ENCODE peak calls at places on chromosomes 7 and 10, in four cellular contexts. D is HCT116, F is GM23248, J is MM.1S. C is an unnamed sample.

GRCh38 chr7:148697950-148698396 is 730 bp upstream of the CUL1 start:
- DNase-seq in D (no peak), F (peak; percentile 38), J (peak; percentile 48), C (no peak)

GRCh38 chr10:130079614-130080460 is 30.8 kb downstream of the C10orf143 start:
- DNase-seq in D (no peak), F (no peak), J (no peak), C (no peak)

GRCh38 chr10:43644252-43644651 is 4.4 kb downstream of the ZNF32 start:
- DNase-seq in D (no peak), F (peak; percentile 33), J (no peak), C (no peak)

GRCh38 chr10:92891885-92892705 is 43.8 kb downstream of the EXOC6 start:
- DNase-seq in D (peak; percentile 96), F (peak; percentile 73), J (no peak), C (no peak)

GRCh38 chr10:35335133-35335532 is 1.2 kb upstream of the CCNY start:
- DNase-seq in D (no peak), F (peak; percentile 47), J (no peak), C (no peak)

GRCh38 chr10:26448706-26449435 is 10.7 kb downstream of the APBB1IP start:
- DNase-seq in D (no peak), F (no peak), J (peak; percentile 68), C (peak; percentile 97)

GRCh38 chr7:142811154-142811737 is 40.5 kb downstream of the PRSS2 start:
- DNase-seq in D (peak; percentile 39), F (peak; percentile 71), J (peak; percentile 84), C (peak; percentile 85)

GRCh38 chr7:126401918-126402317 is 850.8 kb downstream of the GRM8 start:
- DNase-seq in D (no peak), F (no peak), J (no peak), C (no peak)

GRCh38 chr10:114714281-114714741 is 56.2 kb upstream of the ABLIM1 start:
- DNase-seq in D (no peak), F (peak; percentile 74), J (no peak), C (no peak)

GRCh38 chr7:33836797-33837355 is 68.5 kb upstream of the BMPER start:
- DNase-seq in D (peak; percentile 46), F (no peak), J (peak; percentile 28), C (peak; percentile 13)

GRCh38 chr10:22369433-22370072 is 24.3 kb downstream of the SPAG6 start:
- DNase-seq in D (peak; percentile 10), F (peak; percentile 29), J (no peak), C (no peak)

GRCh38 chr7:111728635-111728995 is 166.3 kb upstream of the IMMP2L start:
- DNase-seq in D (no peak), F (no peak), J (no peak), C (no peak)

GRCh38 chr10:114815751-114816150 is 5.8 kb upstream of the FHIP2A start:
- DNase-seq in D (no peak), F (peak; percentile 30), J (no peak), C (no peak)

GRCh38 chr10:132403511-132404168 is 6.6 kb downstream of the PWWP2B start:
- DNase-seq in D (no peak), F (no peak), J (no peak), C (no peak)

GRCh38 chr7:117225536-117225935 is 97.3 kb downstream of the WNT2 start:
- DNase-seq in D (no peak), F (no peak), J (no peak), C (no peak)

GRCh38 chr7:65295409-65295808 is 78.2 kb upstream of the ZNF92 start:
- DNase-seq in D (no peak), F (no peak), J (no peak), C (no peak)

GRCh38 chr7:102872460-102872859 is 40.3 kb upstream of the LRRC17 start:
- DNase-seq in D (no peak), F (peak; percentile 98), J (no peak), C (no peak)

GRCh38 chr7:157743781-157744525 is 407.1 kb downstream of the DNAJB6 start:
- DNase-seq in D (no peak), F (no peak), J (no peak), C (no peak)

GRCh38 chr10:24339387-24339786 is 130.4 kb downstream of the KIAA1217 start:
- DNase-seq in D (no peak), F (no peak), J (no peak), C (no peak)

GRCh38 chr7:4809091-4809591 is 33.7 kb downstream of the AP5Z1 start:
- DNase-seq in D (no peak), F (no peak), J (no peak), C (no peak)

GRCh38 chr10:133388265-133388972 is 5.5 kb upstream of the MTG1 start:
- DNase-seq in D (no peak), F (no peak), J (peak; percentile 54), C (peak; percentile 74)

GRCh38 chr7:30702200-30702599 is 19.9 kb upstream of the CRHR2 start:
- DNase-seq in D (no peak), F (no peak), J (no peak), C (peak; percentile 30)

GRCh38 chr10:132185601-132186487 is 904 bp upstream of the DPYSL4 start:
- DNase-seq in D (peak; percentile 7), F (peak; percentile 59), J (no peak), C (no peak)

GRCh38 chr7:45681596-45682357 is 107.6 kb downstream of the ADCY1 start:
- DNase-seq in D (no peak), F (no peak), J (no peak), C (no peak)

GRCh38 chr10:61606971-61607907 is 55.5 kb upstream of the CABCOCO1 start:
- DNase-seq in D (peak; percentile 19), F (peak; percentile 47), J (no peak), C (peak; percentile 11)

GRCh38 chr10:113126506-113127192 is 176.6 kb downstream of the TCF7L2 start:
- DNase-seq in D (no peak), F (peak; percentile 95), J (no peak), C (no peak)

GRCh38 chr10:78664929-78665525 is 403.7 kb upstream of the ZMIZ1 start:
- DNase-seq in D (peak; percentile 48), F (peak; percentile 41), J (peak; percentile 19), C (peak; percentile 37)

GRCh38 chr7:158494162-158494586 is 93.4 kb downstream of the PTPRN2 start:
- DNase-seq in D (no peak), F (no peak), J (no peak), C (peak; percentile 50)

GRCh38 chr10:102782698-102783540 is 39.2 kb downstream of the WBP1L start:
- DNase-seq in D (no peak), F (peak; percentile 93), J (no peak), C (no peak)

GRCh38 chr7:13903997-13904396 is 85.5 kb downstream of the ETV1 start:
- DNase-seq in D (no peak), F (peak; percentile 77), J (no peak), C (no peak)

GRCh38 chr10:30436688-30437038 is 2.7 kb downstream of the MAP3K8 start:
- DNase-seq in D (no peak), F (peak; percentile 52), J (peak; percentile 35), C (no peak)

GRCh38 chr10:52400564-52400963 is 86.5 kb downstream of the DKK1 start:
- DNase-seq in D (no peak), F (peak; percentile 15), J (peak; percentile 77), C (no peak)

GRCh38 chr7:860149-860548 is 16.2 kb upstream of the GET4 start:
- DNase-seq in D (no peak), F (no peak), J (no peak), C (no peak)

GRCh38 chr7:859368-860030 is 16.9 kb upstream of the GET4 start:
- DNase-seq in D (no peak), F (no peak), J (no peak), C (no peak)

GRCh38 chr7:863106-863505 is 13.2 kb upstream of the GET4 start:
- DNase-seq in D (no peak), F (no peak), J (no peak), C (no peak)

GRCh38 chr7:861222-861621 is 15.1 kb upstream of the GET4 start:
- DNase-seq in D (no peak), F (no peak), J (no peak), C (no peak)

DNA sequence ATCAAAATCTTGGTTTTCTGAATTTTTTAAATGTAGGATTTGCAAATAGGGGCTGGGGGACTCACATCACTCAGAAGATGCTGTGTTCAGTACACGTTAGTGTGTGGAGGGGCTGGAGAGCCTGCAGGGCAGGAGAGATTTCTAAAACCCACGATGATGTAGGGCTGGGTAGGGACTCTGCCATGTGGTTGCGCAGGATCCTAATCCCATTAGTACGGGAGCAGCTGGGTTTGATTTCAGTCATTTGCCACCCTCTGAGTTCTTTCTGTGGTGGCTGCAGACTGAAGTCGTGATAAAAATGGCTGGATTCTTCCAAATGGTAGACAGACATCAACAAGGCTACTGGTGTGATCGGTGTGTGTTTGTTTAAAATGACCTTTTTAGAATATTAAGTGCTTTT is 14.2 kb upstream of the GET4 start:
- DNase-seq in D (no peak), F (no peak), J (no peak), C (no peak)
- H3K4me1 ChIP-seq in D (no peaks in the 10 kb centered on the region), F (peaks cover 5% of the 10 kb centered on the region), J (no peaks in the 10 kb centered on the region), C (no peaks in the 10 kb centered on the region)

GRCh38 chr10:95688648-95689047 is 5.1 kb downstream of the TCTN3 start:
- DNase-seq in D (no peak), F (no peak), J (no peak), C (peak; percentile 11)
- TF ChIP-seq EZH2phosphoT487 in D (no peak), F (no peak), J (no peak), C (no peak)

DNA sequence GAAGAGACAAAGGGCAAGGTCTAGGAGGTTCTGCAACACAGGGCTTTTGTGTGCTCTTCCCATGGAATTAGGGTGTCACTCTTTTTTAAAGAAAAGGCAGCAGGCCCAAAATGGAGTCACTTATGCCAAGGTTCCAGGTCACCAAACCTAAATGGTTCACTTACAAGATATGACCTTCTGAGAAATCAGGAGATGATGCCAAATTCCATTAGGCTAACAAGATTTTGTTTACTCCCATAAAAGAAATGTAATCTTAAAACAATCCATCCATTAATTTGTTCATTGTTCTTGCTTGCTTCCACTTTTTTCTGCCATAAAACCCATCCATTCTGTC is 158.1 kb downstream of the SNX13 start:
- DNase-seq in D (no peak), F (no peak), J (no peak), C (no peak)
- H3K4me1 ChIP-seq in D (peaks cover 2% of the 10 kb centered on the region), F (no peaks in the 10 kb centered on the region), J (no peaks in the 10 kb centered on the region), C (no peaks in the 10 kb centered on the region)

GRCh38 chr7:84412161-84412969 is 217.8 kb upstream of the SEMA3A start:
- DNase-seq in D (peak; percentile 83), F (peak; percentile 92), J (no peak), C (no peak)
- TF ChIP-seq EZH2phosphoT487 in D (no peak), F (no peak), J (no peak), C (no peak)

DNA sequence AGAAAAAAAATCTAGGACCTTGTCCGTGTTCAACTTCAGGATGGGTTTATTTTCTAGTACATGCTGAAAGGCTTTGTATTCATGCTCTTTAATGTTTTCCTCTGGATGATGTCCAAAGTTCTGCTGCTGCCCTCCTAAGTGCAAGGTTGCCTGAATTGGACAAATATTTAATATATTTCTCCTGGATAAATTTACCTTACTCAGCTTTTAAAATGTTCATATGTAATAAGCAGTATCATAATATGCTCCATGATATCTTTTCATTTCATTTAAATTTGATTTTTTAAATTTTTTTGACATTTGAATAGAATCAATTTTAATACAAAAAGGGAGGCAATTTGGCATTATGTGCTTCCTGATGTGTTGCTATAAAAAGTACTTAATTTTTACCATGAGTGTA is 95.9 kb upstream of the SLC25A13 start:
- DNase-seq in D (no peak), F (no peak), J (no peak), C (no peak)
- H3K4me1 ChIP-seq in D (no peaks in the 10 kb centered on the region), F (no peaks in the 10 kb centered on the region), J (peaks cover 8% of the 10 kb centered on the region), C (peaks cover 41% of the 10 kb centered on the region)